ENCODE peak calls at places on chromosomes 7 and 10, in four cellular contexts. W, V, M and K are unnamed samples. For H3K4me1, the result is how much of the 10 kb centered on the place peaks cover.

GRCh38 chr7:74101061-74101681 is 17.6 kb downstream of the LIMK1 start:
- DNase-seq in V (no peak), W (no peak), M (no peak), K (no peak)

GRCh38 chr7:6447589-6448210 is at the start of gene DAGLB:
- DNase-seq in W (peak), M (peak), V (peak), K (peak)

GRCh38 chr10:102230861-102231356 is 4.8 kb downstream of the ELOVL3 start:
- DNase-seq in W (peak), M (peak), V (no peak), K (no peak)

GRCh38 chr10:75405201-75406143 is 3.9 kb upstream of the ZNF503 start:
- DNase-seq in W (no peak), M (no peak), V (peak), K (no peak)

GRCh38 chr7:47191876-47192291 is 390.0 kb downstream of the TNS3 start:
- DNase-seq in W (no peak), V (peak), M (no peak), K (no peak)

GRCh38 chr7:51135576-51135975 is 181.0 kb downstream of the COBL start:
- DNase-seq in W (no peak), M (no peak), V (no peak), K (no peak)

GRCh38 chr10:111756541-111757061 is 427.0 kb downstream of the GPAM start:
- DNase-seq in M (no peak), V (peak), W (peak), K (peak)

GRCh38 chr10:15426558-15426957 is 55.5 kb upstream of the FAM171A1 start:
- DNase-seq in W (no peak), M (no peak), V (no peak), K (no peak)

GRCh38 chr7:116364469-116364868 is 135.1 kb upstream of the CAV2 start:
- DNase-seq in W (no peak), M (no peak), V (no peak), K (no peak)

GRCh38 chr7:90579181-90579688 is 16.9 kb upstream of the CDK14 start:
- DNase-seq in M (no peak), W (no peak), V (no peak), K (no peak)

GRCh38 chr7:138838166-138838565 is 40.2 kb upstream of the ATP6V0A4 start:
- DNase-seq in W (no peak), V (no peak), M (no peak), K (no peak)

GRCh38 chr7:105304040-105304895 is 84.5 kb downstream of the SRPK2 start:
- DNase-seq in V (peak), M (no peak), W (peak), K (peak)

GRCh38 chr7:2082357-2083038 is 150.2 kb downstream of the MAD1L1 start:
- DNase-seq in W (no peak), V (no peak), M (no peak), K (no peak)
- TF ChIP-seq REST in W (no peak), V (no peak), M (no peak), K (no peak)

GRCh38 chr10:119478111-119479047 is 64.1 kb downstream of the RGS10 start:
- DNase-seq in V (no peak), W (no peak), M (no peak), K (no peak)
- TF ChIP-seq TCF7L2 in V (no peak), W (no peak), M (no peak), K (no peak)

GRCh38 chr7:44272981-44273380 is 52.4 kb downstream of the CAMK2B start:
- DNase-seq in V (no peak), M (no peak), W (no peak), K (no peak)
- H3K4me1 ChIP-seq in V (under half), M (under half), W (under half), K (under half)

GRCh38 chr7:148883233-148884048 is 650 bp downstream of the EZH2 start:
- DNase-seq in W (no peak), M (peak), V (no peak), K (peak)

GRCh38 chr7:148884299-148885022 is 370 bp upstream of the EZH2 start:
- DNase-seq in W (peak), V (peak), M (peak), K (peak)

GRCh38 chr7:148884049-148884298 is at the start of gene EZH2:
- DNase-seq in M (no peak), W (no peak), V (no peak), K (no peak)

GRCh38 chr7:148882668-148883232 is 1.3 kb downstream of the EZH2 start:
- DNase-seq in W (no peak), M (no peak), V (no peak), K (peak)

DNA sequence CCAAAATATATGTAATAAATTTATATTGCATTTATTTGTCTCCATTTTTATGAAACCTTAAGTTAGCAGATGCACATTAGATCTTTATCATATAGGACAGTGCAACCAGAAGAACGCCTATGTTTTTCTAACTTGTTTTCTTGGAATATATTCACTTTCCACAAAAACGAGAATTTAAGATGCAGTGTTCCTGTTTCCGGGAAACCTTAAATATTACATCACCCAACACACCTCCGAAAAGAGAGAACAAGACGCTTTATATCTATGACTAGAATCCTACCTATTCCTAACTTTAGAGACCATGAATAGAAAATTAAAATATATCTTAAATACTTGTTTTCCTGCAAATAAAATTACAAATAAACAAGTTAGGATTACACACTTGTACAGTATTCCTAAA is 1.9 kb downstream of the EZH2 start:
- DNase-seq in W (no peak), M (no peak), V (no peak), K (no peak)
- TF ChIP-seq REST in W (no peak), M (no peak), V (no peak), K (no peak)